ENCODE peak calls at places on chromosomes 12 and 14, in eight cellular contexts. D, B, Q, A, H, Z, P and W are unnamed samples. For H3K9me3, the result is how much of the 10 kb centered on the place peaks cover.

GRCh38 chr12:91327889-91328288 is 145.3 kb upstream of the DCN start:
- DNase-seq in H (no peak), B (peak), A (no peak), P (peak), D (no peak), Q (no peak), Z (no peak), W (no peak)

GRCh38 chr12:116366456-116366776 is 88.9 kb upstream of the MED13L start:
- DNase-seq in Z (peak), D (no peak), P (no peak), A (no peak), Q (peak), B (no peak), H (no peak), W (no peak)

GRCh38 chr14:71594828-71595227 is 337.4 kb upstream of the RGS6 start:
- DNase-seq in H (no peak), B (no peak), P (peak), Z (no peak), D (no peak), A (no peak), Q (no peak), W (no peak)

GRCh38 chr12:94603434-94604068 is 46.8 kb downstream of the TMCC3 start:
- DNase-seq in A (no peak), Z (peak), H (peak), Q (no peak), P (no peak), D (peak), B (no peak), W (no peak)

GRCh38 chr12:66270613-66271012 is 31.7 kb upstream of the HELB start:
- DNase-seq in B (no peak), P (no peak), Q (no peak), Z (no peak), D (no peak), A (no peak), H (no peak), W (no peak)

GRCh38 chr12:102955926-102956737 is 1.3 kb upstream of the ASCL1 start:
- DNase-seq in P (no peak), Z (no peak), H (no peak), B (no peak), Q (no peak), A (no peak), D (no peak), W (no peak)

GRCh38 chr14:95197498-95198010 is 40.2 kb upstream of the DICER1 start:
- DNase-seq in Z (no peak), H (no peak), A (no peak), Q (peak), D (no peak), P (no peak), B (no peak), W (no peak)

GRCh38 chr14:100608064-100608463 is 20.8 kb upstream of the BEGAIN start:
- DNase-seq in A (no peak), Z (no peak), P (no peak), H (no peak), B (no peak), D (no peak), Q (no peak), W (no peak)

GRCh38 chr12:27226319-27226984 is 17.6 kb upstream of the STK38L start:
- DNase-seq in A (no peak), Q (peak), B (no peak), P (no peak), H (no peak), D (peak), Z (no peak), W (peak)

GRCh38 chr12:49188205-49188915 is 520 bp downstream of the TUBA1A start:
- DNase-seq in H (peak), B (peak), Z (peak), Q (peak), A (peak), P (peak), D (peak), W (peak)

GRCh38 chr12:78584695-78585094 is 279.9 kb upstream of the SYT1 start:
- DNase-seq in Q (no peak), D (peak), H (peak), B (no peak), P (peak), Z (no peak), A (no peak), W (peak)

GRCh38 chr12:83318386-83318971 is 631.8 kb downstream of the TMTC2 start:
- DNase-seq in A (no peak), B (peak), Z (no peak), H (no peak), Q (no peak), P (peak), D (no peak), W (no peak)

GRCh38 chr14:93480867-93481266 is 50.1 kb downstream of the UNC79 start:
- DNase-seq in P (no peak), A (no peak), Q (no peak), D (no peak), B (no peak), Z (no peak), H (no peak), W (no peak)

GRCh38 chr14:95489163-95489887 is 27.1 kb downstream of the SYNE3 start:
- DNase-seq in Z (no peak), Q (no peak), A (no peak), P (no peak), D (peak), H (peak), B (no peak), W (no peak)

GRCh38 chr14:103317251-103317650 is 16.8 kb upstream of the EIF5 start:
- DNase-seq in A (no peak), Z (no peak), B (no peak), Q (no peak), P (no peak), D (no peak), H (peak), W (no peak)

GRCh38 chr12:122730215-122731014 is at the start of gene HCAR1:
- DNase-seq in P (no peak), A (peak), Z (no peak), D (peak), B (no peak), Q (no peak), H (no peak), W (peak)

GRCh38 chr14:95494456-95494855 is 22.0 kb downstream of the SYNE3 start:
- DNase-seq in D (no peak), A (no peak), P (no peak), H (no peak), Q (no peak), B (no peak), Z (no peak), W (no peak)

GRCh38 chr12:9795945-9796344 is 31.3 kb upstream of the KLRF1 start:
- DNase-seq in D (no peak), B (no peak), P (no peak), A (no peak), Z (no peak), Q (no peak), H (no peak), W (no peak)
- H3K9me3 ChIP-seq in D (under half), B (under half), P (under half), A (under half), Z (under half), Q (under half), H (under half), W (under half)

DNA sequence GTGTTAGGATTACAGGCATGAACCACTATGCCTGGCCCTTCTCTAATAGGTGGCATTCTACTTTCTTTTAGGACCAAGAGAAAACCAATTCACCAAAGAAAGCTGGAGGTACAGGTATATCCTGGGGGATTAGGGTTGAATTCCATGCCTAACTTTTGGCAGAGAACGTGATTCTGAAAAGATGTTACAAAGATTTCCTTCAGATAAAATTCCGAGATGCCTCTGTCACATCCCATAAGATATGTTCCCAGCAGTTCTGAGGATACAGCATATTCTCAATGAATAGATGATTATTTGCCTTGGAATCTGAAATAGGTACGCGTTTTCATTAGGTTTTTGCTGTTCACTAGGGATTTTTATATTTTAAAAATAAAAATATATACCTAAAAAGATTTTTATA is 111.9 kb upstream of the KRAS start:
- DNase-seq in P (no peak), Z (no peak), A (no peak), B (no peak), H (no peak), Q (no peak), D (no peak), W (peak)
- H3K27ac ChIP-seq in P (no peak), Z (no peak), A (no peak), B (no peak), H (no peak), Q (no peak), D (no peak), W (no peak)

GRCh38 chr14:60133487-60133886 is 31.7 kb downstream of the DHRS7 start:
- DNase-seq in A (no peak), H (no peak), P (peak), B (no peak), Q (no peak), Z (no peak), D (no peak), W (peak)

GRCh38 chr14:60134702-60135101 is 30.5 kb downstream of the DHRS7 start:
- DNase-seq in Q (no peak), H (no peak), D (no peak), A (no peak), Z (no peak), P (no peak), B (no peak), W (no peak)
- TF ChIP-seq CTCF in Q (no peak), H (no peak), D (no peak), A (no peak), Z (no peak), P (no peak), B (no peak), W (no peak)

DNA sequence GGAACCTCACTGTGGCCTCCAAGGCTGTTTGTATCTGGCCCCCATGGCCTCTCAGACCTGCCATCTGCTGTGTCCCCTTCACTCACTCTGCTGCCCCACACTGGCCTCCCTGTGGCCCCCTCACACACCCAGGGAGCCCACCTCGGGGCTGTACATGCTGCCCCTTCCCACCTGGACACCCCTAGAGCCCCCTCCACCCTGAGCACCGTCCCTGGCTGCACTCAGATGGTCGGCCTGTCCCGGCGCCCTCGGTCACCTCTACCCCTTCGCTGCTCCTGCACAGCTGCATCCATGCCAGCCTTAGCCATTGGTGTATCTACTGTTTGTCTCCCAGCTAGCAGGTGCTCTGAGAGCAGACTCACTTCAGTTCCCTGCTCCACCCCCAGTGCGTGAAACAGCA is 144.4 kb downstream of the RIMBP2 start:
- DNase-seq in A (no peak), Z (no peak), P (no peak), Q (no peak), B (no peak), H (no peak), D (no peak), W (no peak)
- H3K9me3 ChIP-seq in A (under half), Z (under half), P (half or more), Q (under half), B (under half), H (under half), D (under half), W (under half)

DNA sequence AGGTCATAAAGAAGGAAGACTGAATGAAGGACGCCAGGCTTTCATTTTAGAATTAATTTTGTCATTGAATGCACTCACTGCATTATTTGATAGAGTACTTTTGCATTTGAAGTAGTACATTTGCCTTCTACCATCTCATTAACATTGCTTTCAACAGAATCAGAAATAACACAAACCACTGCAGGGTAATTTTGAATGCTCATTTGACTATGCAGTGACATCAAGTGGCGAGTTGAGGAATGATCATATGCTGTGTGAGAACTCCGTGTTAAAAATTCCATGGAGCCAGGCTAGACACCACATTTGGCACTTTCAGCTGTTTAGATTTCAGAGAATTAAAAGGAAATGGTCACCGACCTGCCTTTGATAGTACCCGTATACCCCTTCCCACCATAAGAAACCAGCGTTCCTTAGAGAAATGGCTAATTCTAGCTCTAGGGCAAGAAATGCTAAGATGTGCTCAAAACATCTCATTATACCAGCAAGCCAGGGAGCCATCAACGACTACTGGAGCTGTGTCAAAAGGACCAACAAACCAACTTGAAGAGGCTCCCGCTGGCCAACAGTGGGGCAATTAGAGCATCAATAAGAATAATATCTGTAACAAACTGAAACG is 16.5 kb downstream of the HEBP1 start:
- DNase-seq in Z (no peak), P (peak), A (no peak), D (peak), B (peak), H (no peak), Q (no peak), W (peak)
- H3K27ac ChIP-seq in Z (no peak), P (no peak), A (no peak), D (no peak), B (no peak), H (no peak), Q (no peak), W (no peak)

DNA sequence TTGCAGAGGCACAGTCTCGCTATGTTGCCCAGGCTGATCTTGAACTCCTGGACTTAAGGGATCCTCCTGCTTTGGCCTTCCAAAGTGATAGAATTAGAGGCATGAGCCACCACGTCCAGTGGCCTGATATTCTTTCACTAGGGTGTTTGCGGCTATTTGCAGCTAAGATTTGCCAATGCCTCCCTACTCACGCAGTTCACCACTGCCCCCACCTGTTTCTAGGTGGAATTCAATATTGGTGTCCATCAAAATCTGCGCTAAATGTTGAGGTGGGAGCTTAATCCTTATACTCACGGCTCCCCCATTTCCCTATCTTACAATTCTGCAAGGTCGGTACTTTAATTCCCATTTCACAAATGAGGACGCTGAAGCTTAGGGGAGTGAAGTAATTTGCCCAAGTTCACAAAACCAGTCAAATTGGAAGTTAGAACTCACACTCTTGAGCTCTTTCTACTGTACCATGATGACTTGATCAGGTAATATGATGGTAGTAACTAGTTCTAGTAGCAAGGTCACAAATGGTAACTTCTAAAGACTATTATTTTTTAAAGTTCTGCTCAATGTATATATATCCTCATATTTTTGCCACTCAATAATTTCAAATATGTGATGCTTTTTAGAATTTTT is 22.1 kb upstream of the LRRC9 start:
- DNase-seq in Q (peak), B (peak), H (peak), D (peak), Z (peak), P (no peak), A (no peak), W (peak)
- TF ChIP-seq CTCF in Q (peak), B (peak), H (peak), D (peak), Z (no peak), P (peak), A (peak), W (peak)

GRCh38 chr14:26394114-26394855 is 203.5 kb downstream of the NOVA1 start:
- DNase-seq in Z (no peak), Q (no peak), B (peak), H (no peak), A (no peak), D (no peak), P (peak), W (no peak)

GRCh38 chr14:26392498-26392897 is 205.3 kb downstream of the NOVA1 start:
- DNase-seq in Z (no peak), Q (no peak), H (no peak), D (no peak), A (no peak), B (no peak), P (no peak), W (no peak)

GRCh38 chr14:26385302-26385701 is 212.5 kb downstream of the NOVA1 start:
- DNase-seq in D (no peak), B (no peak), A (no peak), H (no peak), Q (no peak), Z (no peak), P (no peak), W (no peak)

GRCh38 chr14:26395726-26396125 is 202.1 kb downstream of the NOVA1 start:
- DNase-seq in B (no peak), Z (no peak), P (no peak), Q (no peak), D (no peak), H (no peak), A (no peak), W (no peak)

GRCh38 chr14:26389646-26390508 is 208.0 kb downstream of the NOVA1 start:
- DNase-seq in D (no peak), Z (no peak), B (peak), H (no peak), A (peak), P (peak), Q (no peak), W (no peak)
- H3K9me3 ChIP-seq in D (half or more), Z (under half), B (under half), H (under half), A (under half), P (under half), Q (under half), W (under half)

DNA sequence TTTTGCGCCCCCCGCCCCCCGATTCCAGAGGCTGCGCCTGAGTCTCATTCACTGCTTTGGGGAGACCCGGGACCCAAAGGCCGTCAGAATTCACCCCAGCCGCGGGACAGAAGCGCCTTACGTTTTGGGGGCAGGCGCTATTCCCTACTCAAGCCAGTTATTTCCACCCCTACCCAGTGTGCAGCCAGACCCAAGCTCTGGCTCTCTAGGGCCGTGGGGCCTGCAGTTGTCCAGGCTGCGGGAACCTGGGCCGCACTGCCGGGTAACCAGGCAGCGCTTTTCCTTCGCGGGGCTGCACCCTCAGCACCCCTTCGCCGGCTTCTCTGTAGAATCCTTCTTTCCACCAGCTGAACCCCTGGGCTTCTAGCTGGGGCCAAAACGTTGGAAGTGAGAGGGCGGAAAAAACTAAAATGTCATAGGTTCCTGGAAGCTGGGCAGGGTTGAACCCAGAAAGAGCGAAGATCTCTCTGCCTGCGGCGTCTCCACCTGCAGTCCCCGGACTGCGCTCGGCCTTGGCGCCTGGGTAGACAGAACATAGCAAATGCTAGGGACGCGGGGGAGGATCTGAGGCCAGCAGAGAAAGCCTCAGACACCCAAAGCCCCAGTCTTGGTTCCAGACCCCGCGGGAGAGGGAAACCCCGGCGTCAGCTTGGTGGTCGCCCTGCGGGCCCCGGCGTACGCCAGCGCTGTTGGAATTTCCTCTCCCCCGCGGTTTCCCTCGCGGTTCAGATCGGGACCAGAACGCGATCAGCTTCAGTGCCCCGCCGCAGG is 18.4 kb downstream of the TBX3 start:
- DNase-seq in Z (no peak), B (no peak), A (no peak), D (no peak), Q (no peak), P (no peak), H (no peak), W (no peak)
- H3K27ac ChIP-seq in Z (no peak), B (no peak), A (peak), D (no peak), Q (peak), P (no peak), H (no peak), W (no peak)

GRCh38 chr14:50228313-50228712 is 3.1 kb downstream of the SOS2 start:
- DNase-seq in A (no peak), Z (no peak), H (no peak), B (no peak), Q (no peak), P (no peak), D (no peak), W (no peak)
- TF ChIP-seq CTCF in A (no peak), Z (no peak), H (no peak), B (no peak), Q (no peak), P (no peak), D (no peak), W (no peak)

DNA sequence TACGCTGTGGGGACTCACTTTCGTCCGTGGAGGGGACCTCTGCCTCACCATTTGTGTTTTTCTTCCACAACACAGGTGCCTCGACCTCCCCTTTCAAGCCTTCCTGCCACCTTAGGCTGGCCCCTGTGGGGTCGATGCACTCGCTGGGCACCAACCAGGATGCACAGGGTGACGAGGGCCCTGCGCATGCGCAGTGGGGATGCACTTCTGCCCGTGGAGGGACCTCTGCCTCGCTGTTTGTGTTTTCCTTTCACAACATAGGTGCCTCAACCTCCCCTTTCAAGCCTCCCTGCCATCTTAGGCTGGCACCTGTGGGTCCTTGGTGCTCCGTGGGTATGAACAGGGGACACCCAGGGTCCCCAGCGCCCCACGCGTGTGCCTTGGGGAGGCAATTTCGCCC is 356.8 kb downstream of the ALG10 start:
- DNase-seq in Q (no peak), P (no peak), Z (no peak), H (no peak), A (no peak), D (no peak), B (no peak), W (no peak)
- H3K9me3 ChIP-seq in Q (under half), P (under half), Z (under half), H (under half), A (under half), D (under half), B (under half), W (half or more)